ENCODE peak calls at places on chromosome 11, in five cellular contexts. Q, O, D, Y and K are unnamed samples. For H3K27me3, the result is how much of the 10 kb centered on the place peaks cover.

GRCh38 chr11:73223998-73224730 is 6.1 kb downstream of the P2RY2 start:
- DNase-seq in D (peak), Q (no peak), Y (no peak), O (no peak), K (no peak)

GRCh38 chr11:110253525-110253924 is 42.9 kb downstream of the RDX start:
- DNase-seq in Y (no peak), Q (no peak), D (no peak), O (no peak), K (no peak)

GRCh38 chr11:103744496-103745153 is 291.8 kb upstream of the DDI1 start:
- DNase-seq in O (no peak), Y (no peak), D (no peak), Q (no peak), K (no peak)

GRCh38 chr11:23404225-23405160 is 544.2 kb upstream of the CCDC179 start:
- DNase-seq in Y (no peak), Q (no peak), D (peak), O (no peak), K (no peak)

GRCh38 chr11:12397953-12398352 is 20.6 kb downstream of the PARVA start:
- DNase-seq in D (no peak), O (peak), Q (peak), Y (no peak), K (no peak)

GRCh38 chr11:121794671-121795070 is 321.3 kb downstream of the BLID start:
- DNase-seq in O (no peak), Y (no peak), D (no peak), Q (no peak), K (no peak)

GRCh38 chr11:92765965-92766371 is 203.5 kb upstream of the MTNR1B start:
- DNase-seq in D (peak), Q (peak), Y (no peak), O (no peak), K (peak)

GRCh38 chr11:84384637-84385227 is 1098.6 kb upstream of the CCDC90B start:
- DNase-seq in Y (no peak), O (peak), D (no peak), Q (no peak), K (no peak)

GRCh38 chr11:441418-442274 is at the start of gene ANO9:
- DNase-seq in Q (no peak), Y (peak), O (no peak), D (peak), K (peak)

GRCh38 chr11:45058344-45058743 is 88.1 kb upstream of the PRDM11 start:
- DNase-seq in Y (no peak), O (no peak), Q (no peak), D (no peak), K (no peak)
- H3K27me3 ChIP-seq in Y (under half), O (under half), Q (under half), D (under half), K (under half)

GRCh38 chr11:16406226-16406625 is 49.9 kb upstream of the SOX6 start:
- DNase-seq in Q (no peak), O (no peak), Y (no peak), D (no peak), K (no peak)
- H3K27me3 ChIP-seq in Q (under half), O (under half), Y (under half), D (under half), K (half or more)

DNA sequence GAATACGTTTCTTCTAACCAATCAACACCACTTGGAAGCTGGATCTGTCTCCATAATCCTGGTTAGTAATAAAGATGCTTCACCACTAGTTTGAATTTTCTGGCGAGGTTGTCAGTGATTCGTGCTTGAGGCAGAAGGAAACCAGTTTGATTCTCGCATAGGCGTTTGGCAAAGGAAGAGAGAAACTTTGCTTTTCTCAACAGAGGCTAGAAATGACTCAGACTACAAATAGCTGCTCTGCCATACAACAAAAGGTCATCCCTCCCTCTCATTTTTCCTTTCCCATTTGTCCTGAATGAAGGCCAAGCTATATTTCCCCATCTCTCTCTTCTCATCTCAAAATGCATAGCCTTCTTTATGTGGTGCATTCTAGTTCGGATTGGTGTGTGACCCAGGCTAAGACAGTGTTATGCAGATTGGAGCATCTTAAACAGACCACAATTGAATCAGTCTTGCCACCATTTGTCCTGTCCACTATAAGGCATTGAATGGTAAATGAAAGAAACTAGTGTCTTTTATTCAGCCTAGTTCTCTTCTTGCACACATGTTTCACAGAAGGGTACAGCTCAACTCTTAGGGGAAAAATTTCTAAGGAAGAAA is 741.5 kb downstream of the NTM start:
- DNase-seq in Q (no peak), Y (no peak), D (no peak), O (peak), K (no peak)
- H3K27me3 ChIP-seq in Q (under half), Y (under half), D (under half), O (under half), K (under half)

GRCh38 chr11:119977881-119978280 is 160.0 kb downstream of the TRIM29 start:
- DNase-seq in D (no peak), Y (no peak), O (no peak), Q (no peak), K (no peak)

GRCh38 chr11:119982517-119983239 is 155.2 kb downstream of the TRIM29 start:
- DNase-seq in Y (no peak), Q (no peak), O (peak), D (no peak), K (peak)

GRCh38 chr11:119979716-119980115 is 158.2 kb downstream of the TRIM29 start:
- DNase-seq in Y (no peak), O (no peak), Q (no peak), D (no peak), K (no peak)

GRCh38 chr11:119983240-119983732 is 154.6 kb downstream of the TRIM29 start:
- DNase-seq in Y (no peak), D (no peak), Q (no peak), O (no peak), K (peak)

DNA sequence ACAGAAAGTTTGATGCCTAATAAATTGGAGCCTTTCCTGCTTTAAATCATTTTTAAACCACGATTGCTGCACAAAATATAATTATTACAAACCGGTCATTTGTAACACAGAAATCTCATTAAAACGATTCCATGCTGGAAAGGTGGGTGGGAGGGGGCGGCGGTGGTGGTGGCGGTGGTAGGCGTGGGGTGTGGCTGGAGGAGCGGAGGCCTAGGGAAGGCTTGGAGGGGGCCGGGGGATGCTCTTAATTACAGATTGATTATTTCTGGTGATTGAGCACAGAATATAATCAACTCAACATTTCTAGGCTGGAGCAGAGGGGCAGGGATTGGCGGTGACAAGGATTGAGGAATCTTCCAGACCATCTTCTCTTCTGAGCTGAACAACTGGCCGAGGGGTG is 157.5 kb downstream of the TRIM29 start:
- DNase-seq in Y (no peak), D (no peak), O (no peak), Q (no peak), K (peak)
- H3K27me3 ChIP-seq in Y (under half), D (under half), O (under half), Q (under half), K (under half)

DNA sequence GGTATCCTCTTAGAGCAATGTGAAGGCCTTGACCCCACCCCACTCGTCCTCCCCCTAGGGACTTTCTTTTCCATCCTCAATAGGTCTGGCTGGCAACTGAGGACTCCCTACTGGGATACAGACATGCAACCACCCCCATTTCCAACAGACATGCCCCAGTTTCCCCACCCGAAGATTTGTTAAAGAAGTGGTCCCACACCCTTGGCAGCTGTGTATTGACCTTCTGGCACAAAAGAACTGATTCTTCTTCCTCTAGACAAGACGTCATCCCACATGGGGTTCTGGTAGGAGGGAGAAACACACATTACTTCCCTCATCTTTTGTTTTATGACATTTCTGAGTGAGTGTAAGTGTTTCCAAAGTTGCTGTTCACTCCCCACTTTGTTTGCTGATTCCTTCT is 4.6 kb downstream of the KIRREL3 start:
- DNase-seq in D (no peak), O (no peak), Y (no peak), Q (no peak), K (no peak)
- H3K27me3 ChIP-seq in D (under half), O (under half), Y (under half), Q (under half), K (under half)

DNA sequence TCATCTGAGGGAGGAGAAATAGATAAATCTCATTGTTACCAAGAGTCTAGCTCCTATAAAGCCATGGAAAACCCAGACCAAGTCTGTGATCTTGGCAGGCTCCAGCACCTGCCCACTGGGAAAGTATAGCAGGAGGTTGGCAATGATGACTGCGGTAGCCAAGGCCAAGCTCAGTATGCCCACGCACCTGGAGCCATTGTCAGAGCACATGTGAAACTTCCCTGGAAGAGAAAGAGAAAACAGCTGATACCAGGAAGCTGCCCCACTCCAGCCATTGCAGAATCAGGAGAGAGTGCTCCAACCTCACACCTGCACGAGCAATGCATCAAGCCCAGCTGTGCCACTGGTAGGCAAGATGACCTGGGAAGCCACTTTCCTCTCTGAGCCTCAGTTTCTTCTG is 62.2 kb upstream of the HEPHL1 start:
- DNase-seq in Q (no peak), O (no peak), D (no peak), Y (no peak), K (no peak)
- H3K27me3 ChIP-seq in Q (under half), O (under half), D (under half), Y (under half), K (under half)

GRCh38 chr11:10197091-10197490 is 96.9 kb downstream of the SBF2 start:
- DNase-seq in Q (no peak), O (no peak), Y (no peak), D (no peak), K (no peak)

GRCh38 chr11:10192036-10192435 is 102.0 kb downstream of the SBF2 start:
- DNase-seq in O (no peak), Q (no peak), Y (no peak), D (no peak), K (no peak)
- H3K27me3 ChIP-seq in O (under half), Q (under half), Y (under half), D (under half), K (under half)

DNA sequence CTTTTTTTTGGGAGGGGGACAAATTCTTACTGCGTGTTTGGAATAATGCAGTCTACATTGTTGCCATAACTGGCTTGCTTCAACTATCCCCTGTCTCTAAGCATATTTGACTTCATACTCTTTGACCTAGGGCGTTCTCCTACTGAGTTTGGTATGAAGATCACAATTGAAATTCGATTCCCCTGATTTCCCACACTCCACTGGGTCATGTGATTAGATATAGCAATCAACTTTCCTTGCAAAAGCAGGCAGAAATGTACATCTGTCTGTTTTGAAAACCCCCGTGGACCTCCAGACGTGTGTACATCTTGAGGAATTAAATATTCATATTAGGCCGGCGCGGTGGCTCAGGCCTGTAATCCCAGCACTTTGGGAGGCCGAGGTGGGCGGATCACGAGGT is 13.8 kb upstream of the CARD18 start:
- DNase-seq in Q (no peak), O (no peak), D (no peak), Y (no peak), K (no peak)
- H3K27me3 ChIP-seq in Q (under half), O (under half), D (under half), Y (under half), K (under half)

GRCh38 chr11:71428861-71429435 is 19.2 kb downstream of the DHCR7 start:
- DNase-seq in Q (no peak), Y (no peak), O (peak), D (no peak), K (no peak)

GRCh38 chr11:71423181-71423790 is 24.9 kb downstream of the DHCR7 start:
- DNase-seq in D (no peak), Q (no peak), O (no peak), Y (no peak), K (no peak)

GRCh38 chr11:71425409-71425808 is 22.8 kb downstream of the DHCR7 start:
- DNase-seq in Y (no peak), Q (no peak), O (no peak), D (no peak), K (no peak)

GRCh38 chr11:71426413-71426812 is 21.8 kb downstream of the DHCR7 start:
- DNase-seq in O (no peak), Q (no peak), D (no peak), Y (no peak), K (no peak)

GRCh38 chr11:71425851-71426250 is 22.3 kb downstream of the DHCR7 start:
- DNase-seq in Y (no peak), Q (no peak), D (no peak), O (no peak), K (no peak)
- H3K27me3 ChIP-seq in Y (under half), Q (under half), D (under half), O (under half), K (under half)